ENCODE peak calls at places on chromosome X, in six cellular contexts. R is A549, U is tibial nerve, E is H1, K is stomach, L is sigmoid colon. B is an unnamed sample.

GRCh38 chrX:17737707-17738001 is 361 bp downstream of the SCML1 start:
- DNase-seq in L (no peak), U (no peak), E (no peak), R (no peak), K (no peak), B (no peak)

GRCh38 chrX:72115380-72115779 is 16.3 kb downstream of the RTL5 start:
- DNase-seq in L (no peak), K (no peak), R (no peak), U (no peak), E (no peak), B (no peak)

GRCh38 chrX:13380230-13380629 is 60.4 kb upstream of the ATXN3L start:
- DNase-seq in K (no peak), E (no peak), U (no peak), L (no peak), R (no peak), B (no peak)

GRCh38 chrX:7215842-7216241 is 67.9 kb upstream of the PUDP start:
- DNase-seq in R (no peak), E (no peak), U (no peak), K (no peak), L (no peak), B (no peak)

GRCh38 chrX:132488092-132488749 is 617 bp downstream of the MBNL3 start:
- DNase-seq in L (no peak), K (no peak), E (no peak), U (peak), R (no peak), B (no peak)

GRCh38 chrX:153578200-153578835 is 20.6 kb downstream of the CCNQ start:
- DNase-seq in U (no peak), E (no peak), R (no peak), K (no peak), L (no peak), B (no peak)

GRCh38 chrX:122055450-122055849 is 1008.0 kb downstream of the GLUD2 start:
- DNase-seq in U (no peak), L (no peak), K (no peak), E (no peak), R (no peak), B (no peak)

GRCh38 chrX:53452812-53453211 is 18.6 kb upstream of the HSD17B10 start:
- DNase-seq in K (no peak), L (no peak), R (no peak), U (no peak), E (no peak), B (no peak)

GRCh38 chrX:109826954-109827708 is 94.1 kb upstream of the ACSL4 start:
- DNase-seq in U (no peak), L (no peak), K (no peak), E (no peak), R (peak), B (no peak)

GRCh38 chrX:20066968-20067708 is 49.6 kb downstream of the MAP7D2 start:
- DNase-seq in K (no peak), E (no peak), L (no peak), R (peak), U (peak), B (no peak)

GRCh38 chrX:10190367-10190766 is 33.6 kb downstream of the CLCN4 start:
- DNase-seq in K (no peak), U (peak), L (no peak), E (no peak), R (peak), B (no peak)

GRCh38 chrX:74132265-74132664 is 171.7 kb upstream of the ZCCHC13 start:
- DNase-seq in U (no peak), E (no peak), L (no peak), R (no peak), K (no peak), B (no peak)

GRCh38 chrX:18895157-18895952 is 88.6 kb downstream of the PHKA2 start:
- DNase-seq in E (no peak), U (peak), R (no peak), K (no peak), L (peak), B (no peak)

GRCh38 chrX:33183366-33183765 is 28.0 kb downstream of the DMD start:
- DNase-seq in K (peak), R (no peak), U (peak), L (peak), E (no peak), B (no peak)

GRCh38 chrX:134849390-134849789 is 141.4 kb upstream of the SMIM10 start:
- DNase-seq in E (no peak), U (no peak), L (no peak), R (no peak), K (no peak), B (no peak)

GRCh38 chrX:17024896-17025295 is 78.4 kb downstream of the REPS2 start:
- DNase-seq in L (no peak), R (no peak), E (no peak), K (no peak), U (no peak), B (no peak)

GRCh38 chrX:10441464-10441863 is 178.9 kb downstream of the MID1 start:
- DNase-seq in K (no peak), U (no peak), E (no peak), L (no peak), R (no peak), B (no peak)

GRCh38 chrX:68647156-68647957 is at the start of gene STARD8:
- DNase-seq in R (peak), L (no peak), U (peak), K (peak), E (peak), B (no peak)

GRCh38 chrX:132940727-132941162 is 17.7 kb downstream of the HS6ST2 start:
- DNase-seq in E (no peak), L (no peak), R (no peak), K (no peak), U (no peak), B (no peak)

GRCh38 chrX:308821-309520 is 9.6 kb downstream of the GTPBP6 start:
- DNase-seq in R (no peak), U (no peak), K (no peak), E (no peak), L (peak), B (no peak)

GRCh38 chrX:16160729-16161128 is 6.6 kb upstream of the MAGEB17 start:
- DNase-seq in U (no peak), R (peak), L (no peak), K (no peak), E (no peak), B (no peak)

GRCh38 chrX:20265726-20266681 is 705 bp downstream of the RPS6KA3 start:
- DNase-seq in L (peak), K (no peak), U (peak), R (peak), E (no peak), B (no peak)

GRCh38 chrX:153953342-153953830 is 8.9 kb upstream of the RENBP start:
- DNase-seq in E (no peak), K (peak), R (peak), L (peak), U (peak), B (peak)

GRCh38 chrX:45843518-45843917 is 642.8 kb upstream of the DIPK2B start:
- DNase-seq in R (no peak), E (no peak), L (no peak), U (no peak), K (no peak), B (no peak)

GRCh38 chrX:23202316-23202715 is 132.3 kb upstream of the PTCHD1 start:
- DNase-seq in K (no peak), U (no peak), R (no peak), E (no peak), L (no peak), B (no peak)

GRCh38 chrX:118901991-118902390 is 72.4 kb upstream of the LONRF3 start:
- DNase-seq in K (no peak), E (no peak), R (no peak), L (no peak), U (no peak), B (no peak)

GRCh38 chrX:13153796-13154195 is 109.4 kb upstream of the FAM9C start:
- DNase-seq in E (no peak), K (no peak), U (no peak), L (no peak), R (no peak), B (no peak)

GRCh38 chrX:88438209-88438608 is 308.8 kb upstream of the CPXCR1 start:
- DNase-seq in E (no peak), K (no peak), R (no peak), U (no peak), L (no peak), B (no peak)

GRCh38 chrX:10173331-10173900 is 16.6 kb downstream of the CLCN4 start:
- DNase-seq in R (no peak), K (peak), L (peak), E (peak), U (peak), B (no peak)

GRCh38 chrX:151790421-151791160 is 56.0 kb downstream of the CNGA2 start:
- DNase-seq in R (no peak), E (no peak), K (no peak), L (no peak), U (no peak), B (no peak)
- H3K4me3 ChIP-seq in R (no peak), E (no peak), K (no peak), L (no peak), U (no peak), B (no peak)

DNA sequence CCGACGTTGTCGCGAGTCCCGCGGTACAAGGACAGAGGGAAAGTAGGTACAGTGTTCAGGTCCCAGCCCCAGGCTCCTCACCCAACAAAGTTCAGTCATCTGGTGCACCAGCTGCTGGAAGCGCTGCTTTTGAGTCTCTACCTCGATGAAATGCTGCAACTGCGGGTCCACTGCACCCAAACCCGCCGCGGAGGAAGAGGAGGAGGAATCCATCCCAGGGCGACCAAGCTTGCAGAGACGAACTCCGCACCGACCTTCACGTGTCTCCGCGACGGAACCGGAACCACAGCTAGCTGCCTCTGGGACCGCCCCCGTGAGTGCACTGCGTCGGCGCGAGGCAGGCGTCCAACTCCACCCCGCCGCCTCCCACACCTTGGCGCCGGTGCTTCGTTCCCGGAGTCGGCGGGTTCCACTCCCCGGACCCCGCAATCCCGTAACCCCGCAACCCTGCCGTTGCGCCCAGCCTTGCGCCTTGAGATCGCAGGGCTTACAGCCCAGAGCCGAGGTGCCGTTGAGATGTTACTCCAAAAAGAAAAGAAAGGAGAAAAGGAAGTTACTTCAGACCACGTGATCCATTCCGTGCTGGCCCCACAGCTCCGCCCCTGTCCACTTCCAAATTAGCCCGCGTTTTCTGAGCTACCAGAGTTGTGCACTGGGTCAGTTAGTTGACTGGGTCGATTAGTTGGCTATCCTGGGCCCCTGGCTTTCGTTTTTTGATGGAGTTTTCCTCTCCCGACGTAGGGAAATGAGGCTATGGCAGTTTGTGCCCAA is at the start of gene TIMM8A:
- DNase-seq in U (peak), L (peak), K (peak), E (peak), R (peak), B (peak)
- TF ChIP-seq POLR2A in U (peak), L (peak), K (no peak), E (peak), R (peak), B (no peak)

GRCh38 chrX:130211415-130212186 is 39.8 kb downstream of the RAB33A start:
- DNase-seq in R (no peak), K (no peak), U (no peak), E (no peak), L (no peak), B (no peak)
- TF ChIP-seq EP300 in R (no peak), K (no peak), U (no peak), E (no peak), L (no peak), B (no peak)

GRCh38 chrX:56764153-56764974 is 35.3 kb downstream of the NBDY start:
- DNase-seq in K (peak), U (peak), L (peak), E (no peak), R (peak), B (peak)
- H3K4me3 ChIP-seq in K (no peak), U (peak), L (no peak), E (no peak), R (no peak), B (peak)

GRCh38 chrX:40174594-40175415 is 77.0 kb upstream of the BCOR start:
- DNase-seq in E (no peak), R (no peak), K (peak), L (peak), U (no peak), B (no peak)
- TF ChIP-seq POLR2A in E (no peak), R (no peak), K (no peak), L (no peak), U (no peak), B (no peak)

DNA sequence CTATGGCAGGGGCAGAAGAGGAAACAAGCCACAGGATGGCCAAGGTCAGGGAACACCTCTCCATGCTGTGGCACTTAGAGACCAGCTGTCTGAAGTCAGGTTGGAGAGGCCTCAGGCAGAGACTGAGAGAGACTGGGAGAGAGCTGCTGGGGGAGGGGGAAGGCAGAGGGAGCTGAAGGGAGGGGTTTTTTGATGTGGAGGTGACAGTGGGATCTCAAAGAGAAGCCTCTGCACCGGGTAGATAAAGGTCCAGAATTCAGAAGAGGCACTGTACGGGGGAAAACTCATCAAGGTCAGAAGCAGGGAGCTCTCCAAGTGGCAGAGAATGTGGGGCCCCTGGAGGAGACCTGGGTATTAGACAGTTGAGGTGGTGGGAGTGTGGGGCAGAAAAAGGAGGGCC is 41.6 kb upstream of the HMGB3 start:
- DNase-seq in K (no peak), L (no peak), E (no peak), R (no peak), U (no peak), B (no peak)
- TF ChIP-seq EP300 in K (no peak), L (no peak), E (no peak), R (no peak), U (no peak), B (no peak)

DNA sequence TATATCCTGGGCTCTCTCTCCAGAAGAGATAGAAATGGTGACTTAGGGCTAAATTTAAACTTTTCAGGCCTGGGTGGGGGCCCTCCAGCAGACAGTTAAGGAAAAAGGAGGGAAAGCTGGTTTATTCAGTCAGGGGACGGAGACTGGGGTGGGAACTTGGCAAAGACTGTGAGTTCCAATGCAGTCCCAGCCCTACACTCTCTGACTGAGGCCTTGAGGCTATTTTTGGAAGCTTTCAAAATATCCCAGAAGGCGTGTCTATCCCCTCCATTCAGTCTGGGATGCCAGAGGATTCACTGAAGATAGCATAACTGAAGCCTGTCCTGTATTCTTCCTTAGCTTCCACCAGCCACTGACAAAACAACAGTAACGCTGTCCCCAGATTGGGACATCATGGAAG is 32.1 kb upstream of the MSN start:
- DNase-seq in R (no peak), U (peak), K (no peak), L (no peak), E (no peak), B (no peak)
- H3K4me3 ChIP-seq in R (no peak), U (no peak), K (no peak), L (no peak), E (no peak), B (no peak)

GRCh38 chrX:49002091-49002935 is at the start of gene GRIPAP1:
- DNase-seq in L (peak), E (peak), K (peak), U (peak), R (peak), B (peak)
- TF ChIP-seq POLR2A in L (peak), E (peak), K (no peak), U (peak), R (peak), B (no peak)

GRCh38 chrX:123217728-123218127 is 33.6 kb downstream of the GRIA3 start:
- DNase-seq in E (no peak), K (no peak), L (no peak), R (no peak), U (no peak), B (no peak)
- TF ChIP-seq EP300 in E (no peak), K (no peak), L (no peak), R (no peak), U (no peak), B (no peak)

B was measured in esophagus muscularis mucosa.